ENCODE peak calls at places on chromosome 15, in five cellular contexts. K is GM23338, M is PC-9, Y is heart left ventricle, N is ovary. C is an unnamed sample. For H3K4me1, the result is how much of the 10 kb centered on the place peaks cover.

GRCh38 chr15:48469271-48469670 is 138.0 kb downstream of the DUT start:
- DNase-seq in K (no peak), M (no peak), Y (no peak), N (no peak), C (no peak)

GRCh38 chr15:51706931-51707608 is 25.8 kb downstream of the SCG3 start:
- DNase-seq in K (no peak), M (no peak), Y (no peak), N (no peak), C (no peak)

GRCh38 chr15:31504462-31504839 is 177.8 kb downstream of the KLF13 start:
- DNase-seq in K (no peak), M (no peak), Y (no peak), N (no peak), C (no peak)

GRCh38 chr15:36479200-36479896 is 100.1 kb upstream of the CDIN1 start:
- DNase-seq in K (peak), M (no peak), Y (no peak), N (no peak), C (no peak)

GRCh38 chr15:40957581-40958051 is 4.3 kb downstream of the CHAC1 start:
- DNase-seq in K (no peak), M (no peak), Y (peak), N (no peak), C (no peak)

GRCh38 chr15:95559875-95560394 is 770.6 kb upstream of the NR2F2 start:
- DNase-seq in K (no peak), M (peak), Y (no peak), N (no peak), C (peak)

GRCh38 chr15:74773329-74773728 is 8.6 kb upstream of the CSK start:
- DNase-seq in K (no peak), M (no peak), Y (no peak), N (no peak), C (no peak)

GRCh38 chr15:58331903-58332675 is 99.7 kb upstream of the LIPC start:
- DNase-seq in K (peak), M (peak), Y (peak), N (peak), C (peak)

GRCh38 chr15:43915820-43916660 is 89.2 kb downstream of the WDR76 start:
- DNase-seq in K (no peak), M (no peak), Y (no peak), N (peak), C (no peak)

GRCh38 chr15:37045859-37046318 is 54.5 kb downstream of the MEIS2 start:
- DNase-seq in K (peak), M (no peak), Y (no peak), N (no peak), C (peak)

GRCh38 chr15:42394131-42394530 is 34.8 kb downstream of the CAPN3 start:
- DNase-seq in K (no peak), M (no peak), Y (no peak), N (no peak), C (no peak)

GRCh38 chr15:45796433-45796832 is 161.6 kb downstream of the SQOR start:
- DNase-seq in K (no peak), M (no peak), Y (no peak), N (no peak), C (no peak)

GRCh38 chr15:99138491-99138982 is 33.7 kb downstream of the SYNM start:
- DNase-seq in K (no peak), M (no peak), Y (no peak), N (no peak), C (no peak)

GRCh38 chr15:42102646-42103235 is 8.4 kb upstream of the PLA2G4D start:
- DNase-seq in K (no peak), M (no peak), Y (no peak), N (no peak), C (no peak)

GRCh38 chr15:70099966-70100494 is 2.3 kb upstream of the TLE3 start:
- DNase-seq in K (peak), M (no peak), Y (no peak), N (peak), C (no peak)

GRCh38 chr15:47661661-47662180 is 55.6 kb upstream of the SEMA6D start:
- DNase-seq in K (no peak), M (no peak), Y (no peak), N (no peak), C (no peak)

GRCh38 chr15:48330045-48330840 is 986 bp upstream of the DUT start:
- DNase-seq in K (peak), M (peak), Y (no peak), N (no peak), C (no peak)

GRCh38 chr15:81215983-81216382 is 19.3 kb downstream of the IL16 start:
- DNase-seq in K (no peak), M (no peak), Y (no peak), N (no peak), C (no peak)
- TF ChIP-seq CTCF in K (no peak), M (no peak), Y (no peak), N (no peak), C (no peak)

GRCh38 chr15:64891546-64891945 is 20.2 kb upstream of the ANKDD1A start:
- DNase-seq in K (no peak), M (no peak), Y (no peak), N (no peak), C (no peak)
- H3K4me1 ChIP-seq in K (under half), M (under half), Y (under half), N (under half), C (under half)

GRCh38 chr15:101773496-101774100 is 29.7 kb upstream of the OR4F6 start:
- DNase-seq in K (peak), M (no peak), Y (no peak), N (no peak), C (peak)
- TF ChIP-seq CTCF in K (peak), M (peak), Y (no peak), N (no peak), C (peak)

GRCh38 chr15:59791079-59791478 is 102.0 kb upstream of the BNIP2 start:
- DNase-seq in K (no peak), M (no peak), Y (no peak), N (no peak), C (no peak)

GRCh38 chr15:59794229-59794886 is 105.2 kb upstream of the BNIP2 start:
- DNase-seq in K (no peak), M (no peak), Y (no peak), N (no peak), C (no peak)

GRCh38 chr15:59792359-59792758 is 103.2 kb upstream of the BNIP2 start:
- DNase-seq in K (peak), M (no peak), Y (no peak), N (no peak), C (no peak)

DNA sequence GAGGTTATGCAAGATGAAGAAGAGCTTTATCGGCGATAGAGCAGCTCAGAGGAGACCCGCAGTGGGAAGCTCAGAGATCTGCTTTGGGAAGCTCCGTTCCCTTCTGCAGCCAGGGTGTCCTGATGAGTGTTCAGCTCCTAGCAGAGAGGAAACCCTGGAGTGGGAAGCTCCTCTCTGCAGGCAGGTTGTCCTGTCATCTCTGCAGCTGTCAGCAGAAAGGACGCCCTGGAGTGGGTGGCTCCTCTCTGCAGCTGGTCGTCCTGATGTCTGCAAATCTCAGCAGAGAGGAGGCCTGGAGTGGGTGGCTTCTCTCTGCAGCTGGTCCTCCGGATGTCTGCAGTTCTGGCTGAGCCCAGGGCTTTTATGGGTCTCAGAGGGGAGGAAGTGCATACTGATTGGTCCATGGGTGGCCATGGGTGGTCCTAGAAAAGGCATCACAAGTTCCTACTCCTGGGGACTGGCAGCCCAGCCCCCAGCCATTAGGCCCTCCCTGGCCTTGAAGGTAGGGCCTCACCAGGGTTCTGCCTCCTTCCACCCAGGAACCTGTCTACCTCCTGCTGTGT is 102.6 kb upstream of the BNIP2 start:
- DNase-seq in K (no peak), M (no peak), Y (no peak), N (no peak), C (no peak)
- H3K4me1 ChIP-seq in K (under half), M (under half), Y (under half), N (under half), C (under half)

GRCh38 chr15:50181983-50182232 is at the start of gene SLC27A2:
- DNase-seq in K (peak), M (peak), Y (peak), N (no peak), C (peak)
- TF ChIP-seq CTCF in K (peak), M (peak), Y (no peak), N (no peak), C (peak)

DNA sequence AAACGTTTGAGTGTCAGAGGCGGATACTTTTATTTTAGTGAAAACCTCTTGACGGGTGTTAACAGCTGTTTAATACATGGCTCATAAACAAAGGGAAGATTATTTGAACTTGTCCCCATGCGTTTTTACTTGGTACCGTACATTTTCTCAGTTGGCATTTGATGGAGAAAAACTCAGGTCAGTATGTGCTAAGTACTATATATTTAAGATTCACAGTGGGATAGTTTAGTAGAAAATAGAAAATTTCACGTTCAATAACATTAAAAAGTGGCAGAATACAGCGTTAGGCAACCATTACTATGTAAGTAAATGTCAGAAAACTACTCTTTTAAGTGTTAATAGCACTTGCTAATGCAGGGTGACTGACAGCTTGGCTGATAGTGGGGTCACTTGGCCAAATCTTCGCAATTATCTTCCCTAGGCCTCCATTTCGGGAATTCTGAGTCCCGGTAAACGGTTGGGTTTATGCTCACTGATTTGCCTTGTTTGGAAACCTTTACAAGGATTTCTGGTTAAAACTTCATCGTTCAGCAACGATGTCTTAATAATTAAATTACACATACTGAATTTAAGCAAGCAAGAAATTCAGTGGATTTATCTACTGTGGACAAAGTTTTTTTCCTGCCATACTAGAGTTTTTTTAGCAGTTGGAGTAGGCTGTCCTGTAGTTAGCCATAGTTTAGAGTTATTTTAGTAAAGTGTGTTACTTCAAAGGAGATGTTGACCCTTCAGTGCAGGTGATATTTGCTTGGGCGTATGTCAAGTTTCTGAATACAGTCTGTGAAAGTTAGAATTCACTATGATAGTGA is 4.9 kb downstream of the CHD2 start:
- DNase-seq in K (no peak), M (no peak), Y (no peak), N (no peak), C (no peak)
- H3K4me1 ChIP-seq in K (under half), M (under half), Y (under half), N (under half), C (under half)

GRCh38 chr15:80475572-80475971 is 71.4 kb downstream of the ARNT2 start:
- DNase-seq in K (no peak), M (no peak), Y (no peak), N (no peak), C (no peak)
- TF ChIP-seq CTCF in K (peak), M (peak), Y (no peak), N (no peak), C (no peak)